ENCODE peak calls at places on chromosomes 13 and 19, in nine cellular contexts. One of them, this sample, is unnamed.

GRCh38 chr13:43316997-43317396 is 293.6 kb downstream of the DNAJC15 start:
- DNase-seq in A549: no peak
- DNase-seq in tibial nerve: peak
- DNase-seq in ovary: no peak
- DNase-seq in K562: no peak
- DNase-seq in GM12878: no peak
- DNase-seq in SK-N-SH: peak
- DNase-seq in upper lobe of left lung: no peak
- DNase-seq in transverse colon: no peak
- DNase-seq in this sample: no peak

GRCh38 chr19:43639507-43640423 is at the start of gene CADM4:
- DNase-seq in A549: no peak
- DNase-seq in tibial nerve: no peak
- DNase-seq in ovary: peak
- DNase-seq in K562: peak
- DNase-seq in GM12878: no peak
- DNase-seq in SK-N-SH: peak
- DNase-seq in upper lobe of left lung: peak
- DNase-seq in transverse colon: peak
- DNase-seq in this sample: no peak

GRCh38 chr19:3039125-3039524 is 10.0 kb upstream of the TLE2 start:
- DNase-seq in A549: no peak
- DNase-seq in tibial nerve: no peak
- DNase-seq in ovary: no peak
- DNase-seq in K562: no peak
- DNase-seq in GM12878: no peak
- DNase-seq in SK-N-SH: no peak
- DNase-seq in upper lobe of left lung: no peak
- DNase-seq in transverse colon: no peak
- DNase-seq in this sample: no peak

GRCh38 chr13:44523176-44524017 is 52.7 kb downstream of the TSC22D1 start:
- DNase-seq in A549: peak
- DNase-seq in tibial nerve: no peak
- DNase-seq in ovary: no peak
- DNase-seq in K562: no peak
- DNase-seq in GM12878: peak
- DNase-seq in SK-N-SH: no peak
- DNase-seq in upper lobe of left lung: no peak
- DNase-seq in transverse colon: no peak
- DNase-seq in this sample: peak

GRCh38 chr13:49820591-49821215 is 28.2 kb upstream of the KPNA3 start:
- DNase-seq in A549: no peak
- DNase-seq in tibial nerve: no peak
- DNase-seq in ovary: no peak
- DNase-seq in K562: no peak
- DNase-seq in GM12878: no peak
- DNase-seq in SK-N-SH: no peak
- DNase-seq in upper lobe of left lung: no peak
- DNase-seq in transverse colon: no peak
- DNase-seq in this sample: peak

GRCh38 chr19:14002571-14003278 is 3.4 kb downstream of the RFX1 start:
- DNase-seq in A549: no peak
- DNase-seq in tibial nerve: no peak
- DNase-seq in ovary: no peak
- DNase-seq in K562: no peak
- DNase-seq in GM12878: peak
- DNase-seq in SK-N-SH: no peak
- DNase-seq in upper lobe of left lung: no peak
- DNase-seq in transverse colon: no peak
- DNase-seq in this sample: no peak

GRCh38 chr19:11359421-11359820 is 4.2 kb downstream of the PLPPR2 start:
- DNase-seq in A549: no peak
- DNase-seq in tibial nerve: no peak
- DNase-seq in ovary: no peak
- DNase-seq in K562: no peak
- DNase-seq in GM12878: no peak
- DNase-seq in SK-N-SH: no peak
- DNase-seq in upper lobe of left lung: no peak
- DNase-seq in transverse colon: no peak
- DNase-seq in this sample: no peak

GRCh38 chr13:26601669-26602068 is 44.2 kb downstream of the WASF3 start:
- DNase-seq in A549: no peak
- DNase-seq in tibial nerve: no peak
- DNase-seq in ovary: no peak
- DNase-seq in K562: no peak
- DNase-seq in GM12878: peak
- DNase-seq in SK-N-SH: peak
- DNase-seq in upper lobe of left lung: no peak
- DNase-seq in transverse colon: no peak
- DNase-seq in this sample: no peak

GRCh38 chr19:15136234-15136954 is 29.2 kb downstream of the SYDE1 start:
- DNase-seq in A549: no peak
- DNase-seq in tibial nerve: no peak
- DNase-seq in ovary: no peak
- DNase-seq in K562: no peak
- DNase-seq in GM12878: no peak
- DNase-seq in SK-N-SH: no peak
- DNase-seq in upper lobe of left lung: no peak
- DNase-seq in transverse colon: no peak
- DNase-seq in this sample: no peak

GRCh38 chr19:15142313-15142712 is 35.1 kb downstream of the SYDE1 start:
- DNase-seq in A549: no peak
- DNase-seq in tibial nerve: no peak
- DNase-seq in ovary: no peak
- DNase-seq in K562: no peak
- DNase-seq in GM12878: no peak
- DNase-seq in SK-N-SH: no peak
- DNase-seq in upper lobe of left lung: no peak
- DNase-seq in transverse colon: no peak
- DNase-seq in this sample: no peak

GRCh38 chr19:15141143-15141542 is 33.9 kb downstream of the SYDE1 start:
- DNase-seq in A549: no peak
- DNase-seq in tibial nerve: no peak
- DNase-seq in ovary: no peak
- DNase-seq in K562: no peak
- DNase-seq in GM12878: no peak
- DNase-seq in SK-N-SH: no peak
- DNase-seq in upper lobe of left lung: no peak
- DNase-seq in transverse colon: no peak
- DNase-seq in this sample: no peak

GRCh38 chr19:15137777-15138176 is 30.6 kb downstream of the SYDE1 start:
- DNase-seq in A549: no peak
- DNase-seq in tibial nerve: no peak
- DNase-seq in ovary: no peak
- DNase-seq in K562: no peak
- DNase-seq in GM12878: no peak
- DNase-seq in SK-N-SH: no peak
- DNase-seq in upper lobe of left lung: no peak
- DNase-seq in transverse colon: no peak
- DNase-seq in this sample: no peak

GRCh38 chr19:15138427-15138826 is 31.2 kb downstream of the SYDE1 start:
- DNase-seq in A549: no peak
- DNase-seq in tibial nerve: no peak
- DNase-seq in ovary: no peak
- DNase-seq in K562: no peak
- DNase-seq in GM12878: no peak
- DNase-seq in SK-N-SH: no peak
- DNase-seq in upper lobe of left lung: no peak
- DNase-seq in transverse colon: no peak
- DNase-seq in this sample: no peak
- TF ChIP-seq EP300 in A549: no peak
- TF ChIP-seq EP300 in tibial nerve: no peak
- TF ChIP-seq EP300 in ovary: no peak
- TF ChIP-seq EP300 in K562: no peak
- TF ChIP-seq EP300 in GM12878: no peak
- TF ChIP-seq EP300 in SK-N-SH: no peak
- TF ChIP-seq EP300 in upper lobe of left lung: no peak
- TF ChIP-seq EP300 in transverse colon: no peak
- TF ChIP-seq EP300 in this sample: no peak

GRCh38 chr19:44657211-44657921 is 13.7 kb downstream of the PVR start:
- DNase-seq in A549: peak
- DNase-seq in tibial nerve: peak
- DNase-seq in ovary: peak
- DNase-seq in K562: peak
- DNase-seq in GM12878: no peak
- DNase-seq in SK-N-SH: peak
- DNase-seq in upper lobe of left lung: peak
- DNase-seq in transverse colon: peak
- DNase-seq in this sample: peak

GRCh38 chr19:44658069-44658727 is 13.1 kb upstream of the CEACAM19 start:
- DNase-seq in A549: no peak
- DNase-seq in tibial nerve: no peak
- DNase-seq in ovary: no peak
- DNase-seq in K562: no peak
- DNase-seq in GM12878: no peak
- DNase-seq in SK-N-SH: no peak
- DNase-seq in upper lobe of left lung: no peak
- DNase-seq in transverse colon: no peak
- DNase-seq in this sample: no peak

GRCh38 chr19:44649578-44650145 is 6.0 kb downstream of the PVR start:
- DNase-seq in A549: no peak
- DNase-seq in tibial nerve: no peak
- DNase-seq in ovary: no peak
- DNase-seq in K562: no peak
- DNase-seq in GM12878: no peak
- DNase-seq in SK-N-SH: no peak
- DNase-seq in upper lobe of left lung: no peak
- DNase-seq in transverse colon: no peak
- DNase-seq in this sample: no peak

GRCh38 chr19:44653343-44653742 is 9.6 kb downstream of the PVR start:
- DNase-seq in A549: no peak
- DNase-seq in tibial nerve: no peak
- DNase-seq in ovary: no peak
- DNase-seq in K562: no peak
- DNase-seq in GM12878: no peak
- DNase-seq in SK-N-SH: no peak
- DNase-seq in upper lobe of left lung: no peak
- DNase-seq in transverse colon: no peak
- DNase-seq in this sample: no peak

GRCh38 chr19:44653977-44654784 is 10.5 kb downstream of the PVR start:
- DNase-seq in A549: peak
- DNase-seq in tibial nerve: peak
- DNase-seq in ovary: peak
- DNase-seq in K562: peak
- DNase-seq in GM12878: peak
- DNase-seq in SK-N-SH: no peak
- DNase-seq in upper lobe of left lung: peak
- DNase-seq in transverse colon: peak
- DNase-seq in this sample: peak
- TF ChIP-seq EP300 in A549: no peak
- TF ChIP-seq EP300 in tibial nerve: no peak
- TF ChIP-seq EP300 in ovary: no peak
- TF ChIP-seq EP300 in K562: no peak
- TF ChIP-seq EP300 in GM12878: no peak
- TF ChIP-seq EP300 in SK-N-SH: no peak
- TF ChIP-seq EP300 in upper lobe of left lung: no peak
- TF ChIP-seq EP300 in transverse colon: no peak
- TF ChIP-seq EP300 in this sample: no peak

GRCh38 chr19:46213806-46214205 is 15.7 kb upstream of the IGFL1 start:
- DNase-seq in A549: no peak
- DNase-seq in tibial nerve: no peak
- DNase-seq in ovary: no peak
- DNase-seq in K562: no peak
- DNase-seq in GM12878: no peak
- DNase-seq in SK-N-SH: no peak
- DNase-seq in upper lobe of left lung: no peak
- DNase-seq in transverse colon: no peak
- DNase-seq in this sample: no peak

GRCh38 chr19:46210634-46211033 is 18.9 kb upstream of the IGFL1 start:
- DNase-seq in A549: no peak
- DNase-seq in tibial nerve: no peak
- DNase-seq in ovary: no peak
- DNase-seq in K562: no peak
- DNase-seq in GM12878: no peak
- DNase-seq in SK-N-SH: no peak
- DNase-seq in upper lobe of left lung: no peak
- DNase-seq in transverse colon: no peak
- DNase-seq in this sample: no peak

GRCh38 chr19:46209051-46209450 is 20.5 kb upstream of the IGFL1 start:
- DNase-seq in A549: no peak
- DNase-seq in tibial nerve: no peak
- DNase-seq in ovary: no peak
- DNase-seq in K562: no peak
- DNase-seq in GM12878: no peak
- DNase-seq in SK-N-SH: no peak
- DNase-seq in upper lobe of left lung: no peak
- DNase-seq in transverse colon: no peak
- DNase-seq in this sample: no peak

GRCh38 chr19:46213156-46213555 is 16.4 kb upstream of the IGFL1 start:
- DNase-seq in A549: no peak
- DNase-seq in tibial nerve: no peak
- DNase-seq in ovary: no peak
- DNase-seq in K562: no peak
- DNase-seq in GM12878: no peak
- DNase-seq in SK-N-SH: no peak
- DNase-seq in upper lobe of left lung: no peak
- DNase-seq in transverse colon: no peak
- DNase-seq in this sample: no peak

GRCh38 chr19:46211201-46211881 is 18.2 kb upstream of the IGFL1 start:
- DNase-seq in A549: no peak
- DNase-seq in tibial nerve: no peak
- DNase-seq in ovary: no peak
- DNase-seq in K562: no peak
- DNase-seq in GM12878: no peak
- DNase-seq in SK-N-SH: no peak
- DNase-seq in upper lobe of left lung: peak
- DNase-seq in transverse colon: no peak
- DNase-seq in this sample: no peak
- TF ChIP-seq EP300 in A549: no peak
- TF ChIP-seq EP300 in tibial nerve: no peak
- TF ChIP-seq EP300 in ovary: no peak
- TF ChIP-seq EP300 in K562: no peak
- TF ChIP-seq EP300 in GM12878: no peak
- TF ChIP-seq EP300 in SK-N-SH: no peak
- TF ChIP-seq EP300 in upper lobe of left lung: no peak
- TF ChIP-seq EP300 in transverse colon: no peak
- TF ChIP-seq EP300 in this sample: no peak

GRCh38 chr13:110403315-110403714 is 96.2 kb downstream of the COL4A2 start:
- DNase-seq in A549: no peak
- DNase-seq in tibial nerve: no peak
- DNase-seq in ovary: no peak
- DNase-seq in K562: no peak
- DNase-seq in GM12878: no peak
- DNase-seq in SK-N-SH: no peak
- DNase-seq in upper lobe of left lung: no peak
- DNase-seq in transverse colon: no peak
- DNase-seq in this sample: no peak

GRCh38 chr13:110405597-110406450 is 98.7 kb downstream of the COL4A2 start:
- DNase-seq in A549: no peak
- DNase-seq in tibial nerve: no peak
- DNase-seq in ovary: no peak
- DNase-seq in K562: no peak
- DNase-seq in GM12878: no peak
- DNase-seq in SK-N-SH: no peak
- DNase-seq in upper lobe of left lung: no peak
- DNase-seq in transverse colon: no peak
- DNase-seq in this sample: no peak

GRCh38 chr13:110404321-110404720 is 97.2 kb downstream of the COL4A2 start:
- DNase-seq in A549: no peak
- DNase-seq in tibial nerve: no peak
- DNase-seq in ovary: no peak
- DNase-seq in K562: no peak
- DNase-seq in GM12878: no peak
- DNase-seq in SK-N-SH: no peak
- DNase-seq in upper lobe of left lung: no peak
- DNase-seq in transverse colon: no peak
- DNase-seq in this sample: no peak

GRCh38 chr13:110402301-110403069 is 95.4 kb downstream of the COL4A2 start:
- DNase-seq in A549: no peak
- DNase-seq in tibial nerve: no peak
- DNase-seq in ovary: no peak
- DNase-seq in K562: no peak
- DNase-seq in GM12878: no peak
- DNase-seq in SK-N-SH: no peak
- DNase-seq in upper lobe of left lung: no peak
- DNase-seq in transverse colon: no peak
- DNase-seq in this sample: no peak

GRCh38 chr13:110403721-110404120 is 96.6 kb downstream of the COL4A2 start:
- DNase-seq in A549: no peak
- DNase-seq in tibial nerve: no peak
- DNase-seq in ovary: no peak
- DNase-seq in K562: no peak
- DNase-seq in GM12878: no peak
- DNase-seq in SK-N-SH: no peak
- DNase-seq in upper lobe of left lung: no peak
- DNase-seq in transverse colon: no peak
- DNase-seq in this sample: no peak
- TF ChIP-seq EP300 in A549: no peak
- TF ChIP-seq EP300 in tibial nerve: no peak
- TF ChIP-seq EP300 in ovary: no peak
- TF ChIP-seq EP300 in K562: no peak
- TF ChIP-seq EP300 in GM12878: no peak
- TF ChIP-seq EP300 in SK-N-SH: no peak
- TF ChIP-seq EP300 in upper lobe of left lung: no peak
- TF ChIP-seq EP300 in transverse colon: no peak
- TF ChIP-seq EP300 in this sample: no peak

This sample was measured in HepG2.